ENCODE peak calls at places on chromosomes 16 and 17, in six cellular contexts. One of them, this sample, is unnamed.

GRCh38 chr17:59786536-59787319 is 79.3 kb downstream of the VMP1 start:
- DNase-seq in A172: peak
- DNase-seq in brain microvascular endothelial cell: peak
- DNase-seq in NCI-H460: peak
- DNase-seq in HTR-8/SVneo: peak
- DNase-seq in stimulated activated CD8-positive, alpha-beta memory T cell treated with anti-CD3 and anti-CD28 coated beads, Interleukin-4, amount 100 ng/mL, for 4 hours: peak
- DNase-seq in this sample: peak

GRCh38 chr16:30700491-30700890 is 1.5 kb downstream of the SRCAP start:
- DNase-seq in A172: no peak
- DNase-seq in brain microvascular endothelial cell: peak
- DNase-seq in stimulated activated CD8-positive, alpha-beta memory T cell treated with anti-CD3 and anti-CD28 coated beads, Interleukin-4, amount 100 ng/mL, for 4 hours: no peak
- DNase-seq in NCI-H460: no peak
- DNase-seq in HTR-8/SVneo: no peak
- DNase-seq in this sample: no peak

GRCh38 chr16:2691491-2692248 is 9.3 kb downstream of the KCTD5 start:
- DNase-seq in A172: no peak
- DNase-seq in brain microvascular endothelial cell: no peak
- DNase-seq in stimulated activated CD8-positive, alpha-beta memory T cell treated with anti-CD3 and anti-CD28 coated beads, Interleukin-4, amount 100 ng/mL, for 4 hours: no peak
- DNase-seq in NCI-H460: no peak
- DNase-seq in HTR-8/SVneo: no peak
- DNase-seq in this sample: no peak

GRCh38 chr16:24753437-24753836 is 24.0 kb downstream of the TNRC6A start:
- DNase-seq in brain microvascular endothelial cell: no peak
- DNase-seq in HTR-8/SVneo: no peak
- DNase-seq in NCI-H460: no peak
- DNase-seq in stimulated activated CD8-positive, alpha-beta memory T cell treated with anti-CD3 and anti-CD28 coated beads, Interleukin-4, amount 100 ng/mL, for 4 hours: no peak
- DNase-seq in A172: no peak
- DNase-seq in this sample: no peak

GRCh38 chr16:56842133-56842532 is 22.9 kb upstream of the SLC12A3 start:
- DNase-seq in brain microvascular endothelial cell: no peak
- DNase-seq in NCI-H460: no peak
- DNase-seq in stimulated activated CD8-positive, alpha-beta memory T cell treated with anti-CD3 and anti-CD28 coated beads, Interleukin-4, amount 100 ng/mL, for 4 hours: no peak
- DNase-seq in A172: no peak
- DNase-seq in HTR-8/SVneo: no peak
- DNase-seq in this sample: no peak

GRCh38 chr17:71527311-71527710 is 593.5 kb upstream of the SOX9 start:
- DNase-seq in A172: no peak
- DNase-seq in NCI-H460: no peak
- DNase-seq in stimulated activated CD8-positive, alpha-beta memory T cell treated with anti-CD3 and anti-CD28 coated beads, Interleukin-4, amount 100 ng/mL, for 4 hours: no peak
- DNase-seq in brain microvascular endothelial cell: peak
- DNase-seq in HTR-8/SVneo: no peak
- DNase-seq in this sample: no peak

GRCh38 chr16:68229431-68230175 is 6.3 kb downstream of the ESRP2 start:
- DNase-seq in brain microvascular endothelial cell: peak
- DNase-seq in A172: peak
- DNase-seq in HTR-8/SVneo: peak
- DNase-seq in stimulated activated CD8-positive, alpha-beta memory T cell treated with anti-CD3 and anti-CD28 coated beads, Interleukin-4, amount 100 ng/mL, for 4 hours: no peak
- DNase-seq in NCI-H460: peak
- DNase-seq in this sample: peak

GRCh38 chr16:9124908-9125584 is 33.6 kb downstream of the HAPSTR1 start:
- DNase-seq in HTR-8/SVneo: no peak
- DNase-seq in brain microvascular endothelial cell: no peak
- DNase-seq in NCI-H460: no peak
- DNase-seq in stimulated activated CD8-positive, alpha-beta memory T cell treated with anti-CD3 and anti-CD28 coated beads, Interleukin-4, amount 100 ng/mL, for 4 hours: no peak
- DNase-seq in A172: no peak
- DNase-seq in this sample: no peak

GRCh38 chr16:15041260-15042011 is 14.4 kb downstream of the NTAN1 start:
- DNase-seq in HTR-8/SVneo: no peak
- DNase-seq in A172: peak
- DNase-seq in brain microvascular endothelial cell: peak
- DNase-seq in NCI-H460: peak
- DNase-seq in stimulated activated CD8-positive, alpha-beta memory T cell treated with anti-CD3 and anti-CD28 coated beads, Interleukin-4, amount 100 ng/mL, for 4 hours: no peak
- DNase-seq in this sample: no peak

GRCh38 chr17:62692721-62693431 is 65.4 kb downstream of the MRC2 start:
- DNase-seq in brain microvascular endothelial cell: no peak
- DNase-seq in HTR-8/SVneo: peak
- DNase-seq in stimulated activated CD8-positive, alpha-beta memory T cell treated with anti-CD3 and anti-CD28 coated beads, Interleukin-4, amount 100 ng/mL, for 4 hours: no peak
- DNase-seq in A172: no peak
- DNase-seq in NCI-H460: peak
- DNase-seq in this sample: no peak

GRCh38 chr17:42133461-42134041 is 10.9 kb downstream of the HSPB9 start:
- DNase-seq in A172: no peak
- DNase-seq in HTR-8/SVneo: no peak
- DNase-seq in NCI-H460: no peak
- DNase-seq in stimulated activated CD8-positive, alpha-beta memory T cell treated with anti-CD3 and anti-CD28 coated beads, Interleukin-4, amount 100 ng/mL, for 4 hours: no peak
- DNase-seq in brain microvascular endothelial cell: no peak
- DNase-seq in this sample: no peak

GRCh38 chr16:17238285-17239028 is 232.3 kb downstream of the XYLT1 start:
- DNase-seq in NCI-H460: no peak
- DNase-seq in A172: no peak
- DNase-seq in brain microvascular endothelial cell: no peak
- DNase-seq in stimulated activated CD8-positive, alpha-beta memory T cell treated with anti-CD3 and anti-CD28 coated beads, Interleukin-4, amount 100 ng/mL, for 4 hours: no peak
- DNase-seq in HTR-8/SVneo: no peak
- DNase-seq in this sample: no peak

GRCh38 chr17:67629963-67630320 is 87.8 kb upstream of the NOL11 start:
- DNase-seq in stimulated activated CD8-positive, alpha-beta memory T cell treated with anti-CD3 and anti-CD28 coated beads, Interleukin-4, amount 100 ng/mL, for 4 hours: no peak
- DNase-seq in brain microvascular endothelial cell: peak
- DNase-seq in A172: peak
- DNase-seq in NCI-H460: peak
- DNase-seq in HTR-8/SVneo: peak
- DNase-seq in this sample: no peak

GRCh38 chr17:79215631-79216030 is 141.0 kb downstream of the ENGASE start:
- DNase-seq in NCI-H460: no peak
- DNase-seq in stimulated activated CD8-positive, alpha-beta memory T cell treated with anti-CD3 and anti-CD28 coated beads, Interleukin-4, amount 100 ng/mL, for 4 hours: no peak
- DNase-seq in brain microvascular endothelial cell: no peak
- DNase-seq in HTR-8/SVneo: no peak
- DNase-seq in A172: no peak
- DNase-seq in this sample: no peak

GRCh38 chr17:75610103-75610984 is 22.7 kb downstream of the MYO15B start:
- DNase-seq in HTR-8/SVneo: no peak
- DNase-seq in A172: peak
- DNase-seq in stimulated activated CD8-positive, alpha-beta memory T cell treated with anti-CD3 and anti-CD28 coated beads, Interleukin-4, amount 100 ng/mL, for 4 hours: no peak
- DNase-seq in NCI-H460: no peak
- DNase-seq in brain microvascular endothelial cell: no peak
- DNase-seq in this sample: peak

GRCh38 chr17:41835214-41835799 is 725 bp downstream of the NT5C3B start:
- DNase-seq in NCI-H460: no peak
- DNase-seq in stimulated activated CD8-positive, alpha-beta memory T cell treated with anti-CD3 and anti-CD28 coated beads, Interleukin-4, amount 100 ng/mL, for 4 hours: no peak
- DNase-seq in A172: no peak
- DNase-seq in HTR-8/SVneo: peak
- DNase-seq in brain microvascular endothelial cell: no peak
- DNase-seq in this sample: no peak

GRCh38 chr17:41800601-41801373 is 11.0 kb downstream of the P3H4 start:
- DNase-seq in A172: no peak
- DNase-seq in NCI-H460: peak
- DNase-seq in stimulated activated CD8-positive, alpha-beta memory T cell treated with anti-CD3 and anti-CD28 coated beads, Interleukin-4, amount 100 ng/mL, for 4 hours: no peak
- DNase-seq in brain microvascular endothelial cell: no peak
- DNase-seq in HTR-8/SVneo: peak
- DNase-seq in this sample: peak

GRCh38 chr17:20184977-20185619 is 175.9 kb downstream of the SPECC1 start:
- DNase-seq in A172: peak
- DNase-seq in brain microvascular endothelial cell: no peak
- DNase-seq in NCI-H460: no peak
- DNase-seq in HTR-8/SVneo: no peak
- DNase-seq in stimulated activated CD8-positive, alpha-beta memory T cell treated with anti-CD3 and anti-CD28 coated beads, Interleukin-4, amount 100 ng/mL, for 4 hours: no peak
- DNase-seq in this sample: no peak

GRCh38 chr16:24270721-24271120 is 14.6 kb downstream of the CACNG3 start:
- DNase-seq in brain microvascular endothelial cell: no peak
- DNase-seq in stimulated activated CD8-positive, alpha-beta memory T cell treated with anti-CD3 and anti-CD28 coated beads, Interleukin-4, amount 100 ng/mL, for 4 hours: no peak
- DNase-seq in A172: no peak
- DNase-seq in HTR-8/SVneo: no peak
- DNase-seq in NCI-H460: no peak
- DNase-seq in this sample: no peak

GRCh38 chr16:53523126-53523804 is 20.3 kb upstream of the AKTIP start:
- DNase-seq in brain microvascular endothelial cell: no peak
- DNase-seq in stimulated activated CD8-positive, alpha-beta memory T cell treated with anti-CD3 and anti-CD28 coated beads, Interleukin-4, amount 100 ng/mL, for 4 hours: no peak
- DNase-seq in A172: no peak
- DNase-seq in NCI-H460: no peak
- DNase-seq in HTR-8/SVneo: no peak
- DNase-seq in this sample: no peak

GRCh38 chr17:44518032-44518431 is 14.8 kb upstream of the GPATCH8 start:
- DNase-seq in NCI-H460: no peak
- DNase-seq in HTR-8/SVneo: peak
- DNase-seq in brain microvascular endothelial cell: no peak
- DNase-seq in A172: peak
- DNase-seq in stimulated activated CD8-positive, alpha-beta memory T cell treated with anti-CD3 and anti-CD28 coated beads, Interleukin-4, amount 100 ng/mL, for 4 hours: no peak
- DNase-seq in this sample: no peak

GRCh38 chr17:82933911-82934310 is 94.1 kb upstream of the ZNF750 start:
- DNase-seq in brain microvascular endothelial cell: no peak
- DNase-seq in A172: no peak
- DNase-seq in NCI-H460: no peak
- DNase-seq in HTR-8/SVneo: no peak
- DNase-seq in stimulated activated CD8-positive, alpha-beta memory T cell treated with anti-CD3 and anti-CD28 coated beads, Interleukin-4, amount 100 ng/mL, for 4 hours: no peak
- DNase-seq in this sample: no peak

GRCh38 chr17:51164911-51165679 is 1.1 kb upstream of the NME2 start:
- DNase-seq in HTR-8/SVneo: no peak
- DNase-seq in brain microvascular endothelial cell: no peak
- DNase-seq in stimulated activated CD8-positive, alpha-beta memory T cell treated with anti-CD3 and anti-CD28 coated beads, Interleukin-4, amount 100 ng/mL, for 4 hours: no peak
- DNase-seq in NCI-H460: no peak
- DNase-seq in A172: no peak
- DNase-seq in this sample: no peak

GRCh38 chr16:3594316-3595109 is 16.9 kb downstream of the SLX4 start:
- DNase-seq in A172: no peak
- DNase-seq in brain microvascular endothelial cell: no peak
- DNase-seq in NCI-H460: no peak
- DNase-seq in stimulated activated CD8-positive, alpha-beta memory T cell treated with anti-CD3 and anti-CD28 coated beads, Interleukin-4, amount 100 ng/mL, for 4 hours: no peak
- DNase-seq in HTR-8/SVneo: no peak
- DNase-seq in this sample: no peak

GRCh38 chr16:50254072-50254471 is 12.3 kb upstream of the ADCY7 start:
- DNase-seq in HTR-8/SVneo: no peak
- DNase-seq in stimulated activated CD8-positive, alpha-beta memory T cell treated with anti-CD3 and anti-CD28 coated beads, Interleukin-4, amount 100 ng/mL, for 4 hours: no peak
- DNase-seq in A172: no peak
- DNase-seq in brain microvascular endothelial cell: no peak
- DNase-seq in NCI-H460: no peak
- DNase-seq in this sample: no peak

GRCh38 chr17:7888184-7888920 is at the start of gene CHD3:
- DNase-seq in A172: no peak
- DNase-seq in stimulated activated CD8-positive, alpha-beta memory T cell treated with anti-CD3 and anti-CD28 coated beads, Interleukin-4, amount 100 ng/mL, for 4 hours: peak
- DNase-seq in HTR-8/SVneo: no peak
- DNase-seq in brain microvascular endothelial cell: peak
- DNase-seq in NCI-H460: no peak
- DNase-seq in this sample: peak

GRCh38 chr16:9053006-9053601 is 38.3 kb upstream of the HAPSTR1 start:
- DNase-seq in NCI-H460: peak
- DNase-seq in A172: peak
- DNase-seq in stimulated activated CD8-positive, alpha-beta memory T cell treated with anti-CD3 and anti-CD28 coated beads, Interleukin-4, amount 100 ng/mL, for 4 hours: no peak
- DNase-seq in HTR-8/SVneo: peak
- DNase-seq in brain microvascular endothelial cell: peak
- DNase-seq in this sample: peak

GRCh38 chr16:79605999-79606398 is 5.5 kb upstream of the MAF start:
- DNase-seq in brain microvascular endothelial cell: peak
- DNase-seq in A172: no peak
- DNase-seq in HTR-8/SVneo: no peak
- DNase-seq in stimulated activated CD8-positive, alpha-beta memory T cell treated with anti-CD3 and anti-CD28 coated beads, Interleukin-4, amount 100 ng/mL, for 4 hours: no peak
- DNase-seq in NCI-H460: no peak
- DNase-seq in this sample: no peak

GRCh38 chr17:42399121-42399520 is 10.9 kb upstream of the STAT3 start:
- DNase-seq in HTR-8/SVneo: no peak
- DNase-seq in stimulated activated CD8-positive, alpha-beta memory T cell treated with anti-CD3 and anti-CD28 coated beads, Interleukin-4, amount 100 ng/mL, for 4 hours: no peak
- DNase-seq in brain microvascular endothelial cell: no peak
- DNase-seq in NCI-H460: no peak
- DNase-seq in A172: no peak
- DNase-seq in this sample: no peak

GRCh38 chr17:1030684-1031557 is 34.0 kb downstream of the TIMM22 start:
- DNase-seq in HTR-8/SVneo: no peak
- DNase-seq in A172: no peak
- DNase-seq in stimulated activated CD8-positive, alpha-beta memory T cell treated with anti-CD3 and anti-CD28 coated beads, Interleukin-4, amount 100 ng/mL, for 4 hours: no peak
- DNase-seq in brain microvascular endothelial cell: no peak
- DNase-seq in NCI-H460: no peak
- DNase-seq in this sample: no peak